ENCODE peak calls at places on chromosomes 12 and 14, in five cellular contexts. One of them, this sample, is unnamed.

GRCh38 chr12:66964629-66965028 is 285.8 kb upstream of the GRIP1 start:
- DNase-seq in gastrocnemius medialis: no peak
- DNase-seq in adrenal gland: no peak
- DNase-seq in A549: no peak
- DNase-seq in Peyer's patch: no peak
- DNase-seq in this sample: no peak

GRCh38 chr14:49549881-49550280 is 36.3 kb downstream of the RPS29 start:
- DNase-seq in gastrocnemius medialis: no peak
- DNase-seq in adrenal gland: no peak
- DNase-seq in A549: peak
- DNase-seq in Peyer's patch: no peak
- DNase-seq in this sample: no peak

GRCh38 chr12:107731376-107731775 is 29.6 kb downstream of the PRDM4 start:
- DNase-seq in gastrocnemius medialis: no peak
- DNase-seq in adrenal gland: no peak
- DNase-seq in A549: no peak
- DNase-seq in Peyer's patch: peak
- DNase-seq in this sample: no peak

GRCh38 chr14:78327426-78328210 is 157.4 kb downstream of the NRXN3 start:
- DNase-seq in gastrocnemius medialis: no peak
- DNase-seq in adrenal gland: no peak
- DNase-seq in A549: no peak
- DNase-seq in Peyer's patch: no peak
- DNase-seq in this sample: no peak

GRCh38 chr14:42460673-42461072 is 854.0 kb downstream of the LRFN5 start:
- DNase-seq in gastrocnemius medialis: no peak
- DNase-seq in adrenal gland: no peak
- DNase-seq in A549: no peak
- DNase-seq in Peyer's patch: no peak
- DNase-seq in this sample: no peak

GRCh38 chr14:92998957-92999356 is 76.0 kb downstream of the CHGA start:
- DNase-seq in gastrocnemius medialis: no peak
- DNase-seq in adrenal gland: no peak
- DNase-seq in A549: no peak
- DNase-seq in Peyer's patch: no peak
- DNase-seq in this sample: no peak

GRCh38 chr12:42609605-42610004 is 20.1 kb upstream of the PRICKLE1 start:
- DNase-seq in gastrocnemius medialis: no peak
- DNase-seq in adrenal gland: no peak
- DNase-seq in A549: no peak
- DNase-seq in Peyer's patch: no peak
- DNase-seq in this sample: no peak

GRCh38 chr12:110693731-110694130 is 4.8 kb upstream of the HVCN1 start:
- DNase-seq in gastrocnemius medialis: no peak
- DNase-seq in adrenal gland: peak
- DNase-seq in A549: no peak
- DNase-seq in Peyer's patch: no peak
- DNase-seq in this sample: no peak

GRCh38 chr12:90622431-90622830 is 332.5 kb downstream of the CCER1 start:
- DNase-seq in gastrocnemius medialis: no peak
- DNase-seq in adrenal gland: no peak
- DNase-seq in A549: peak
- DNase-seq in Peyer's patch: no peak
- DNase-seq in this sample: no peak

GRCh38 chr14:92578511-92578910 is 64.9 kb downstream of the RIN3 start:
- DNase-seq in gastrocnemius medialis: no peak
- DNase-seq in adrenal gland: no peak
- DNase-seq in A549: no peak
- DNase-seq in Peyer's patch: no peak
- DNase-seq in this sample: no peak

GRCh38 chr14:105338392-105338791 is 23.8 kb downstream of the PACS2 start:
- DNase-seq in gastrocnemius medialis: no peak
- DNase-seq in adrenal gland: no peak
- DNase-seq in A549: no peak
- DNase-seq in Peyer's patch: no peak
- DNase-seq in this sample: no peak

GRCh38 chr12:89642959-89643358 is 65.7 kb downstream of the ATP2B1 start:
- DNase-seq in gastrocnemius medialis: no peak
- DNase-seq in adrenal gland: no peak
- DNase-seq in A549: no peak
- DNase-seq in Peyer's patch: no peak
- DNase-seq in this sample: no peak

GRCh38 chr14:94823556-94824341 is 53.8 kb upstream of the GSC start:
- DNase-seq in gastrocnemius medialis: no peak
- DNase-seq in adrenal gland: no peak
- DNase-seq in A549: peak
- DNase-seq in Peyer's patch: no peak
- DNase-seq in this sample: no peak

GRCh38 chr12:32448581-32448980 is 49.2 kb downstream of the FGD4 start:
- DNase-seq in gastrocnemius medialis: no peak
- DNase-seq in adrenal gland: no peak
- DNase-seq in A549: no peak
- DNase-seq in Peyer's patch: no peak
- DNase-seq in this sample: no peak

GRCh38 chr12:116246490-116247179 is 30.9 kb downstream of the MED13L start:
- DNase-seq in gastrocnemius medialis: no peak
- DNase-seq in adrenal gland: no peak
- DNase-seq in A549: no peak
- DNase-seq in Peyer's patch: no peak
- DNase-seq in this sample: no peak

GRCh38 chr12:46276756-46277155 is 7.9 kb upstream of the SLC38A1 start:
- DNase-seq in gastrocnemius medialis: no peak
- DNase-seq in adrenal gland: no peak
- DNase-seq in A549: no peak
- DNase-seq in Peyer's patch: no peak
- DNase-seq in this sample: no peak

GRCh38 chr12:47419500-47419899 is 286.3 kb downstream of the RPAP3 start:
- DNase-seq in gastrocnemius medialis: no peak
- DNase-seq in adrenal gland: no peak
- DNase-seq in A549: no peak
- DNase-seq in Peyer's patch: no peak
- DNase-seq in this sample: no peak

GRCh38 chr14:104107101-104107581 is 21.6 kb downstream of the ASPG start:
- DNase-seq in gastrocnemius medialis: no peak
- DNase-seq in adrenal gland: no peak
- DNase-seq in A549: no peak
- DNase-seq in Peyer's patch: no peak
- DNase-seq in this sample: no peak

GRCh38 chr12:74441872-74442271 is 95.8 kb upstream of the ATXN7L3B start:
- DNase-seq in gastrocnemius medialis: no peak
- DNase-seq in adrenal gland: no peak
- DNase-seq in A549: no peak
- DNase-seq in Peyer's patch: no peak
- DNase-seq in this sample: no peak

GRCh38 chr12:8146416-8146771 is 10.4 kb upstream of the ZNF705A start:
- DNase-seq in gastrocnemius medialis: no peak
- DNase-seq in adrenal gland: no peak
- DNase-seq in A549: no peak
- DNase-seq in Peyer's patch: no peak
- DNase-seq in this sample: no peak

GRCh38 chr12:74817499-74817898 is 279.9 kb downstream of the ATXN7L3B start:
- DNase-seq in gastrocnemius medialis: no peak
- DNase-seq in adrenal gland: no peak
- DNase-seq in A549: no peak
- DNase-seq in Peyer's patch: no peak
- DNase-seq in this sample: no peak

GRCh38 chr14:21454843-21455550 is 926 bp downstream of the CHD8 start:
- DNase-seq in gastrocnemius medialis: no peak
- DNase-seq in adrenal gland: no peak
- DNase-seq in A549: no peak
- DNase-seq in Peyer's patch: no peak
- DNase-seq in this sample: no peak

GRCh38 chr14:81137316-81137715 is 83.4 kb downstream of the GTF2A1 start:
- DNase-seq in gastrocnemius medialis: no peak
- DNase-seq in adrenal gland: peak
- DNase-seq in A549: peak
- DNase-seq in Peyer's patch: no peak
- DNase-seq in this sample: no peak

GRCh38 chr14:78950654-78951053 is 780.5 kb downstream of the NRXN3 start:
- DNase-seq in gastrocnemius medialis: no peak
- DNase-seq in adrenal gland: no peak
- DNase-seq in A549: peak
- DNase-seq in Peyer's patch: no peak
- DNase-seq in this sample: no peak

GRCh38 chr12:97754306-97754705 is 291.7 kb downstream of the RMST start:
- DNase-seq in gastrocnemius medialis: no peak
- DNase-seq in adrenal gland: no peak
- DNase-seq in A549: no peak
- DNase-seq in Peyer's patch: no peak
- DNase-seq in this sample: no peak

GRCh38 chr14:104682107-104682593 is 7.3 kb upstream of the INF2 start:
- DNase-seq in gastrocnemius medialis: no peak
- DNase-seq in adrenal gland: no peak
- DNase-seq in A549: peak
- DNase-seq in Peyer's patch: no peak
- DNase-seq in this sample: no peak

GRCh38 chr12:42810006-42810405 is 220.5 kb upstream of the PRICKLE1 start:
- DNase-seq in gastrocnemius medialis: no peak
- DNase-seq in adrenal gland: no peak
- DNase-seq in A549: no peak
- DNase-seq in Peyer's patch: no peak
- DNase-seq in this sample: no peak

GRCh38 chr12:69136931-69137613 is 102.3 kb upstream of the CPSF6 start:
- DNase-seq in gastrocnemius medialis: no peak
- DNase-seq in adrenal gland: no peak
- DNase-seq in A549: no peak
- DNase-seq in Peyer's patch: no peak
- DNase-seq in this sample: no peak

GRCh38 chr14:67857778-67858350 is 38.3 kb downstream of the RAD51B start:
- DNase-seq in gastrocnemius medialis: no peak
- DNase-seq in adrenal gland: no peak
- DNase-seq in A549: no peak
- DNase-seq in Peyer's patch: no peak
- DNase-seq in this sample: no peak

GRCh38 chr14:93537962-93538361 is 107.2 kb downstream of the UNC79 start:
- DNase-seq in gastrocnemius medialis: no peak
- DNase-seq in adrenal gland: no peak
- DNase-seq in A549: no peak
- DNase-seq in Peyer's patch: no peak
- DNase-seq in this sample: no peak

GRCh38 chr12:52070243-52070925 is 606 bp downstream of the ATG101 start:
- DNase-seq in gastrocnemius medialis: no peak
- DNase-seq in adrenal gland: no peak
- DNase-seq in A549: no peak
- DNase-seq in Peyer's patch: no peak
- DNase-seq in this sample: no peak

GRCh38 chr12:119808441-119808840 is 68.7 kb downstream of the CIT start:
- DNase-seq in gastrocnemius medialis: no peak
- DNase-seq in adrenal gland: no peak
- DNase-seq in A549: no peak
- DNase-seq in Peyer's patch: no peak
- DNase-seq in this sample: no peak

GRCh38 chr14:69716483-69717187 is 50.3 kb upstream of the SRSF5 start:
- DNase-seq in gastrocnemius medialis: no peak
- DNase-seq in adrenal gland: no peak
- DNase-seq in A549: no peak
- DNase-seq in Peyer's patch: no peak
- DNase-seq in this sample: no peak

GRCh38 chr14:69713976-69714716 is 52.8 kb upstream of the SRSF5 start:
- DNase-seq in gastrocnemius medialis: no peak
- DNase-seq in adrenal gland: no peak
- DNase-seq in A549: no peak
- DNase-seq in Peyer's patch: no peak
- DNase-seq in this sample: no peak

GRCh38 chr14:69713127-69713800 is 53.7 kb upstream of the SRSF5 start:
- DNase-seq in gastrocnemius medialis: no peak
- DNase-seq in adrenal gland: no peak
- DNase-seq in A549: no peak
- DNase-seq in Peyer's patch: no peak
- DNase-seq in this sample: no peak

GRCh38 chr14:69712637-69713088 is 54.3 kb upstream of the SRSF5 start:
- DNase-seq in gastrocnemius medialis: no peak
- DNase-seq in adrenal gland: peak
- DNase-seq in A549: no peak
- DNase-seq in Peyer's patch: no peak
- DNase-seq in this sample: peak

GRCh38 chr14:69715725-69716482 is 51.0 kb upstream of the SRSF5 start:
- DNase-seq in gastrocnemius medialis: no peak
- DNase-seq in adrenal gland: peak
- DNase-seq in A549: no peak
- DNase-seq in Peyer's patch: no peak
- DNase-seq in this sample: peak
- TF ChIP-seq POLR2A in gastrocnemius medialis: no peak
- TF ChIP-seq POLR2A in adrenal gland: no peak
- TF ChIP-seq POLR2A in A549: no peak
- TF ChIP-seq POLR2A in Peyer's patch: no peak
- TF ChIP-seq POLR2A in this sample: no peak

GRCh38 chr12:121610239-121611149 is 15.8 kb upstream of the ORAI1 start:
- DNase-seq in gastrocnemius medialis: peak
- DNase-seq in adrenal gland: no peak
- DNase-seq in A549: no peak
- DNase-seq in Peyer's patch: no peak
- DNase-seq in this sample: no peak
- H3K4me3 ChIP-seq in gastrocnemius medialis: no peak
- H3K4me3 ChIP-seq in adrenal gland: no peak
- H3K4me3 ChIP-seq in A549: no peak
- H3K4me3 ChIP-seq in Peyer's patch: no peak
- H3K4me3 ChIP-seq in this sample: no peak

GRCh38 chr12:108731866-108732461 is 646 bp upstream of the CORO1C start:
- DNase-seq in gastrocnemius medialis: peak
- DNase-seq in adrenal gland: peak
- DNase-seq in A549: peak
- DNase-seq in Peyer's patch: peak
- DNase-seq in this sample: peak
- TF ChIP-seq CTCF in gastrocnemius medialis: no peak
- TF ChIP-seq CTCF in adrenal gland: peak
- TF ChIP-seq CTCF in A549: no peak
- TF ChIP-seq CTCF in Peyer's patch: no peak
- TF ChIP-seq CTCF in this sample: no peak

DNA sequence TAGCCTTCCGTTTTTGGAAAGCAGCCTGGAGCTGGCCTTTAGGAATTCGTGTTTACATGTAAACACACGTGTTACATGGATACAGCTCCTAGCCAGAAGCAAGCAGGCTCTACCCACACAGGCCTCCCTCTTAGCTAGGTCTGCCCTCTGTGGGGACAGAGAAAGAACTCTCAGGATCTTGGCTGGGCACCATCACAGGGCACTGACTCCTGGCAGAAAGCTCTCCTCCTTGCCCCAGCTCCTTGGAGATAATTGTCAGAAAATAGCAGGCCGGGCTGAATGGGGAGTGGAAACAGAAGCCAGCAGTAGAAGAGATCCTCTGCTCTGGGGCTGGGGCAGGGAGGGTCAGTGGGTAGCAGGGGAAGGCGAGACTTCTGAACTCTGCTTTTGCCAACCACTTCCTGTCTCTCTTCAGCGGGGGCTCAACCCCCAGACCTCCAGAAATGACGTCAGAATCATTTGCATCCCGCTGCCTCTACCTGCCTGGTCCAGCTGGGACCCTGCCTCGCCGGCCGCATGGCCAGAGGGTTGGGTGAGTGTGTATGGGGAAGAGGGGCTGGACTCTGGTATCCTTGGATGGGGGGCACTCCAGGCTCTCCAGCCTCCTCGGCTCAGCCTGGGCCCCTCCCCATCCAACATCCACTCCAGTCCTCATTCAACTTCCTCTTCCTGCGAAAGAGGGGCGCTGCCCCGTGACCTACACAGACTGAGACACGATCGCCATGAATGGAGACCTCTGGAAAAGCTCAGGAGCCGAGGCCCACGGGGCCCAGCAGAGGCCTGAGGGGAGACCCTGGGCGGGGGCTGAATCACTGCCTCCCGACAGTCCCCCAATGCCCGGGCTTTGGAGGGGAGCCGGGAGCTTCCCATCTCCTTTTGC is 650 bp upstream of the HOXC4 start:
- DNase-seq in gastrocnemius medialis: no peak
- DNase-seq in adrenal gland: peak
- DNase-seq in A549: no peak
- DNase-seq in Peyer's patch: peak
- DNase-seq in this sample: no peak
- TF ChIP-seq POLR2A in gastrocnemius medialis: no peak
- TF ChIP-seq POLR2A in adrenal gland: no peak
- TF ChIP-seq POLR2A in A549: peak
- TF ChIP-seq POLR2A in Peyer's patch: no peak
- TF ChIP-seq POLR2A in this sample: no peak